ENCODE peak calls at places on chromosomes 3 and 15, in eight cellular contexts. G is HCT116, W is uterus, R is lower leg skin, F is ovary, N is A549, K is GM12892, O is H1. P is an unnamed sample.

GRCh38 chr3:172808969-172809546 is 58.5 kb downstream of the ECT2 start:
- DNase-seq in F (no peak), O (no peak), G (peak; percentile 21), K (no peak), W (no peak), R (no peak), N (no peak), P (peak; percentile 61)

GRCh38 chr3:153161138-153161713 is 800 bp upstream of the RAP2B start:
- DNase-seq in W (peak; percentile 96), O (peak; percentile 93), F (peak; percentile 91), N (peak; percentile 99), K (peak; percentile 79), R (peak; percentile 97), G (peak; percentile 99), P (peak; percentile 99)

GRCh38 chr15:85044251-85044853 is 62.7 kb downstream of the PDE8A start:
- DNase-seq in W (peak; percentile 61), G (peak; percentile 28), N (peak; percentile 42), R (peak; percentile 49), O (no peak), F (peak; percentile 60), K (no peak), P (peak; percentile 35)

GRCh38 chr15:72236381-72237285 is 5.6 kb upstream of the PKM start:
- DNase-seq in N (no peak), O (no peak), W (no peak), K (no peak), G (no peak), F (no peak), R (no peak), P (no peak)

GRCh38 chr3:98855811-98856400 is 45.6 kb downstream of the DCBLD2 start:
- DNase-seq in W (no peak), K (no peak), N (no peak), F (no peak), O (no peak), R (no peak), G (no peak), P (no peak)

GRCh38 chr3:47856669-47857068 is 53.7 kb downstream of the DHX30 start:
- DNase-seq in K (no peak), N (no peak), W (no peak), R (no peak), G (no peak), F (no peak), O (no peak), P (no peak)

GRCh38 chr3:189365609-189366564 is 194.1 kb downstream of the TPRG1 start:
- DNase-seq in F (no peak), O (no peak), W (no peak), N (no peak), R (no peak), G (no peak), K (no peak), P (no peak)

GRCh38 chr3:143634991-143635390 is 213.3 kb downstream of the SLC9A9 start:
- DNase-seq in O (no peak), N (no peak), G (no peak), F (no peak), W (no peak), K (no peak), R (no peak), P (no peak)

GRCh38 chr3:56976666-56977560 is 83.6 kb upstream of the SPATA12 start:
- DNase-seq in N (no peak), F (peak; percentile 81), K (no peak), R (no peak), G (no peak), W (peak; percentile 65), O (no peak), P (no peak)

GRCh38 chr3:30408105-30408557 is 198.3 kb upstream of the TGFBR2 start:
- DNase-seq in F (no peak), G (no peak), O (no peak), R (no peak), N (no peak), K (no peak), W (no peak), P (no peak)

GRCh38 chr3:168933614-168934013 is 729.9 kb downstream of the MECOM start:
- DNase-seq in F (no peak), W (no peak), N (no peak), R (no peak), G (no peak), O (no peak), K (no peak), P (no peak)

GRCh38 chr3:45153658-45154437 is 7.7 kb upstream of the CDCP1 start:
- DNase-seq in N (no peak), G (no peak), R (no peak), F (no peak), K (no peak), W (no peak), O (no peak), P (no peak)

GRCh38 chr15:64865998-64866520 is 24.3 kb downstream of the PLEKHO2 start:
- DNase-seq in W (no peak), K (no peak), F (peak; percentile 69), O (no peak), R (no peak), N (no peak), G (no peak), P (no peak)

GRCh38 chr3:76383781-76384180 is 598.4 kb upstream of the ZNF717 start:
- DNase-seq in R (no peak), N (no peak), F (no peak), W (no peak), O (no peak), G (no peak), K (no peak), P (no peak)

GRCh38 chr3:76387000-76387399 is 601.7 kb upstream of the ZNF717 start:
- DNase-seq in R (no peak), G (no peak), K (no peak), F (no peak), N (no peak), W (no peak), O (no peak), P (no peak)
- TF ChIP-seq POLR2A in R (no peak), G (no peak), K (no peak), F (no peak), N (no peak), W (no peak), O (no peak), P (no peak)

GRCh38 chr15:78875107-78875914 is 2.6 kb downstream of the MORF4L1 start:
- DNase-seq in N (no peak), G (no peak), R (no peak), K (no peak), F (no peak), W (no peak), O (no peak), P (peak; percentile 47)

GRCh38 chr15:78872972-78873795 is 494 bp downstream of the MORF4L1 start:
- DNase-seq in G (peak; percentile 77), W (peak; percentile 70), R (peak; percentile 72), O (peak; percentile 89), F (peak; percentile 78), K (peak; percentile 60), N (peak; percentile 85), P (peak; percentile 95)

GRCh38 chr15:78873796-78874761 is 1.4 kb downstream of the MORF4L1 start:
- DNase-seq in W (peak; percentile 30), N (no peak), R (no peak), K (no peak), F (no peak), G (no peak), O (no peak), P (peak; percentile 74)

GRCh38 chr15:78868366-78868765 is 4.3 kb upstream of the MORF4L1 start:
- DNase-seq in G (no peak), O (no peak), N (no peak), R (no peak), K (no peak), F (no peak), W (no peak), P (no peak)

GRCh38 chr15:78872155-78872971 is at the start of gene MORF4L1:
- DNase-seq in O (peak; percentile 97), G (peak; percentile 81), W (peak; percentile 95), R (peak; percentile 96), F (peak; percentile 96), K (peak; percentile 93), N (peak; percentile 89), P (peak; percentile 95)
- TF ChIP-seq POLR2A in O (no peak), G (no peak), W (peak; percentile 83), R (no peak), F (peak; percentile 71), K (no peak), N (no peak), P (no peak)

DNA sequence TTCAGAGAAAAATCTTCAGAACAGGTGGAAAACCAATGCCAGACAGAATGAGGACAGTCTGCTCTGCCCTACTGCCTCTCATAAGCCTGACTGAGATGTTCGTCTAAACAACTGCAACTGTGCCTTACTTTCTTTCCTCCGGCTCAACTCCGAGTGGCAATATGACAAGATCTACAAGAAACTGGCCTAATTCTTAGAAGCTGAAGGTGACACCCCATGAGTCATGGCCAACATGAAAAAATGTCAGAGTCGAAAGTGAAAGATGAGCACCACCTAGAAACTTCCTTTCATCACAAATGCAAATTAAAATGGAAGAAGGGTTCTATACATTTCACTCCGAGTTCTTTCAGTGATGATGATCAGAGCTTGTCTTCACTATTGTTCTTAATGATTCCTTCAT is 12.9 kb downstream of the PCYT1A start:
- DNase-seq in F (no peak), K (peak; percentile 53), O (no peak), W (no peak), G (no peak), R (no peak), N (no peak), P (peak; percentile 91)
- TF ChIP-seq POLR2A in F (no peak), K (peak; percentile 33), O (no peak), W (no peak), G (no peak), R (no peak), N (no peak), P (peak; percentile 53)

GRCh38 chr3:194865595-194865994 is 179.9 kb downstream of the FAM43A start:
- DNase-seq in W (no peak), K (no peak), F (no peak), G (no peak), R (no peak), N (no peak), O (no peak), P (no peak)

GRCh38 chr3:194868831-194869230 is 183.1 kb downstream of the FAM43A start:
- DNase-seq in N (no peak), G (no peak), F (no peak), W (no peak), R (no peak), O (no peak), K (no peak), P (no peak)

GRCh38 chr3:194865081-194865480 is 179.4 kb downstream of the FAM43A start:
- DNase-seq in W (no peak), N (no peak), K (no peak), F (no peak), R (no peak), G (no peak), O (no peak), P (no peak)

GRCh38 chr3:194869482-194870169 is 183.9 kb downstream of the FAM43A start:
- DNase-seq in F (no peak), W (no peak), K (no peak), R (no peak), O (no peak), G (peak; percentile 69), N (no peak), P (no peak)

GRCh38 chr3:194867270-194867983 is 181.7 kb downstream of the FAM43A start:
- DNase-seq in N (no peak), W (peak; percentile 37), K (no peak), G (no peak), O (no peak), R (no peak), F (no peak), P (no peak)
- TF ChIP-seq POLR2A in N (no peak), W (no peak), K (no peak), G (no peak), O (no peak), R (no peak), F (no peak), P (no peak)

GRCh38 chr15:92803852-92804609 is 96.1 kb upstream of the CHD2 start:
- DNase-seq in G (peak; percentile 99), F (peak; percentile 58), R (peak; percentile 90), O (no peak), N (peak; percentile 96), W (peak; percentile 88), K (no peak), P (peak; percentile 91)
- TF ChIP-seq POLR2A in G (no peak), F (no peak), R (no peak), O (no peak), N (no peak), W (no peak), K (no peak), P (peak; percentile 26)